ENCODE peak calls at places on chromosomes 3 and 15, in nine cellular contexts. J, A, Q, K, V, I, N, L and W are unnamed samples.

GRCh38 chr3:108296239-108296638 is at the start of gene HHLA2:
- DNase-seq in L (no peak), Q (no peak), I (no peak), A (peak), V (no peak), K (peak), N (peak), J (no peak), W (no peak)

GRCh38 chr3:188948658-188949400 is 222.9 kb upstream of the TPRG1 start:
- DNase-seq in A (peak), K (peak), V (peak), L (peak), J (no peak), Q (no peak), I (no peak), N (peak), W (peak)

GRCh38 chr15:32649336-32649735 is 7.8 kb downstream of the SCG5 start:
- DNase-seq in K (peak), A (no peak), I (no peak), N (peak), J (no peak), L (peak), V (no peak), Q (peak), W (peak)

GRCh38 chr3:4504340-4505261 is 11.5 kb downstream of the ITPR1 start:
- DNase-seq in V (no peak), I (no peak), L (peak), K (no peak), A (peak), N (peak), J (peak), Q (no peak), W (no peak)

GRCh38 chr3:95715137-95715536 is 1099.3 kb upstream of the EPHA6 start:
- DNase-seq in N (no peak), L (no peak), J (no peak), A (no peak), Q (no peak), V (no peak), K (no peak), I (no peak), W (no peak)

GRCh38 chr3:140532793-140533330 is 145.0 kb upstream of the TRIM42 start:
- DNase-seq in J (no peak), K (no peak), N (no peak), A (no peak), I (no peak), Q (no peak), L (no peak), V (no peak), W (no peak)

GRCh38 chr3:156688849-156689452 is 14.6 kb downstream of the TIPARP start:
- DNase-seq in L (no peak), K (no peak), A (no peak), J (no peak), V (no peak), N (no peak), Q (no peak), I (no peak), W (no peak)

GRCh38 chr3:13141991-13142412 is 68.8 kb upstream of the IQSEC1 start:
- DNase-seq in A (peak), K (peak), L (peak), N (peak), I (peak), V (peak), J (no peak), Q (peak), W (peak)

GRCh38 chr3:27500051-27500450 is 15.9 kb upstream of the SLC4A7 start:
- DNase-seq in A (no peak), I (no peak), V (no peak), N (peak), Q (no peak), J (no peak), L (peak), K (no peak), W (no peak)

GRCh38 chr3:98056035-98056434 is 20.9 kb upstream of the GABRR3 start:
- DNase-seq in A (no peak), Q (no peak), K (no peak), L (no peak), N (no peak), I (no peak), V (no peak), J (no peak), W (no peak)

GRCh38 chr3:16179771-16180736 is 5.6 kb downstream of the GALNT15 start:
- DNase-seq in V (no peak), I (no peak), K (peak), A (no peak), L (peak), N (peak), Q (no peak), J (no peak), W (no peak)

GRCh38 chr3:156488771-156489170 is 66.1 kb downstream of the SSR3 start:
- DNase-seq in V (no peak), N (no peak), A (no peak), Q (peak), K (peak), J (no peak), I (no peak), L (no peak), W (no peak)

GRCh38 chr3:10023587-10024310 is 2.5 kb upstream of the FANCD2 start:
- DNase-seq in A (peak), V (peak), J (no peak), N (peak), Q (peak), K (peak), I (no peak), L (peak), W (no peak)

GRCh38 chr3:38247366-38248035 is 18.1 kb upstream of the SLC22A13 start:
- DNase-seq in V (peak), K (peak), J (no peak), Q (no peak), L (peak), I (no peak), N (peak), A (peak), W (no peak)

GRCh38 chr3:174168026-174168425 is 691.1 kb upstream of the NAALADL2 start:
- DNase-seq in I (no peak), V (no peak), A (no peak), L (no peak), J (no peak), K (no peak), N (no peak), Q (no peak), W (no peak)

GRCh38 chr3:128447561-128448013 is 19.1 kb downstream of the DNAJB8 start:
- DNase-seq in V (no peak), L (no peak), N (no peak), I (no peak), K (no peak), A (peak), J (no peak), Q (no peak), W (no peak)

GRCh38 chr15:43828061-43828657 is 1.4 kb downstream of the WDR76 start:
- DNase-seq in A (no peak), V (no peak), N (peak), Q (peak), J (peak), K (peak), L (peak), I (no peak), W (no peak)
- H3K9ac ChIP-seq in A (peak), V (no peak), N (peak), Q (peak), J (peak), K (peak), L (no peak), I (peak), W (no peak)

GRCh38 chr15:91988071-91988470 is 134.6 kb downstream of the SLCO3A1 start:
- DNase-seq in I (no peak), L (no peak), V (no peak), N (no peak), J (no peak), K (no peak), A (no peak), Q (no peak), W (no peak)
- TF ChIP-seq CTCF in I (no peak), L (no peak), V (no peak), N (no peak), J (no peak), K (no peak), A (no peak), Q (no peak), W (no peak)

GRCh38 chr15:73753250-73754130 is at the start of gene INSYN1:
- DNase-seq in A (no peak), I (peak), Q (no peak), K (no peak), V (no peak), J (peak), L (peak), N (no peak), W (peak)

GRCh38 chr15:73751481-73751880 is 1.7 kb downstream of the INSYN1 start:
- DNase-seq in Q (no peak), I (no peak), L (no peak), J (no peak), A (no peak), N (no peak), V (no peak), K (no peak), W (no peak)

GRCh38 chr15:73752817-73753214 is 335 bp downstream of the INSYN1 start:
- DNase-seq in J (peak), K (no peak), L (no peak), N (no peak), A (no peak), I (no peak), V (no peak), Q (no peak), W (peak)

GRCh38 chr15:73750951-73751350 is 2.2 kb downstream of the INSYN1 start:
- DNase-seq in I (no peak), Q (no peak), A (no peak), N (no peak), V (no peak), L (no peak), J (no peak), K (no peak), W (no peak)

GRCh38 chr15:73751896-73752816 is 995 bp downstream of the INSYN1 start:
- DNase-seq in Q (no peak), J (peak), A (no peak), I (no peak), N (no peak), K (no peak), L (no peak), V (no peak), W (peak)
- H3K9ac ChIP-seq in Q (no peak), J (peak), A (no peak), I (no peak), N (no peak), K (no peak), L (no peak), V (no peak), W (no peak)

DNA sequence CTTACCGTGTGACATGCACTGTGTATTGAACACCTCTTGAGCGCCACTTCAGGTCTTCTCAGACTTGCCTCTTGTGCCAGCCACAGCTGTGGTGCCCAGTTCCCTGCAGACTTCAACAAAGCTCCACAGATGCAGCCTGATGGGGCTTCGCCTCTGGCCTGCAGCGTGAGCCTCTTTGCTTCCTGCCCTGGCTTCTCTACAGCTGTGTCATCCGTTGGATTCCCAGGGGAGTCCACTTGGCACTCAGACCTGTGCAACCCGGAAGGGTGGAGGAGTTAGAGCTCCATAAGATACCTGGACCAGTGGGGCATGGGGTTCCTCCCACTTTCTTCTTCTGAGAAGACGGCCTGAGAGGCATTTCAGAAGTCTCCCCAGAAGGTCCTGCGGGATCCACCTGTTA is 57.7 kb upstream of the BNIP2 start:
- DNase-seq in V (no peak), I (no peak), Q (no peak), K (no peak), J (no peak), N (no peak), L (no peak), A (no peak), W (no peak)
- TF ChIP-seq CTCF in V (no peak), I (no peak), Q (no peak), K (no peak), J (no peak), N (no peak), L (no peak), A (no peak), W (no peak)

GRCh38 chr3:44301746-44302145 is 36.8 kb upstream of the TCAIM start:
- DNase-seq in J (no peak), I (no peak), L (no peak), Q (no peak), V (no peak), A (no peak), K (no peak), N (peak), W (no peak)
- H3K9ac ChIP-seq in J (no peak), I (no peak), L (no peak), Q (no peak), V (no peak), A (no peak), K (no peak), N (no peak), W (no peak)

DNA sequence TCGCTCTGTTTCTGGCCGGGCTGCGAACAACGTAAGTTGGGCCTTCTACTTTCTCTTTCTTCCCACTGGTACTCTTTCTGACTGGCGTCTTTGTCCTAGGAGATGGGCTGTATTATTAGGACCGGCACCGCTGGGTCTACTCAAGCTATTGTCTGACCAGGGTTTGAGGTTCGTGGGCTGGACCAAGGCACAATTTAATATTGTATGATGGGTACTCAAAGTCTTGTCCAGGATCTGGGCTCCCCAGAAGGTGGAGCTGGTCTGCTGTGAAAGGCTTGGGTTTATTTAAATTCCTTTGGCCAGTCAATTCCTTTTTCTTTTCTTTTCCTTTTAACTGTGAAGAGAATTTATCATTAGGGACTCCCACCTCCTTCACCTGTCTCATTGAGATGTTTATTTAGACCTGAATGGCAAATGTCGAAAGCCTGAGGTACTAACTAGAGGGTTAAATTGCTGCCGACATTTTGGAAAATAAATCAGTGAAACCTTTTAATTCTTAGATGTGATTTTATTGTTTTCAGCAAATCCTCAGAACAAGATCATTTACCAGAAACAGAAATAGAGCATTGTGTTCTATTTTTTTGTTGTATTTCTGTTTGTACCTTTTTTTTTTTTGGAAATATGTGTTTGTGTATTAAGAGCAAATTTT is 410 bp downstream of the LRRC49 start:
- DNase-seq in K (peak), L (peak), A (peak), I (no peak), V (no peak), J (peak), Q (no peak), N (peak), W (no peak)
- TF ChIP-seq CTCF in K (peak), L (peak), A (peak), I (peak), V (peak), J (peak), Q (peak), N (peak), W (peak)

GRCh38 chr3:118597184-118597583 is 437.5 kb downstream of the IGSF11 start:
- DNase-seq in A (no peak), Q (peak), L (no peak), J (no peak), N (no peak), K (no peak), I (no peak), V (no peak), W (no peak)
- H3K9ac ChIP-seq in A (no peak), Q (no peak), L (no peak), J (no peak), N (no peak), K (no peak), I (no peak), V (no peak), W (no peak)

DNA sequence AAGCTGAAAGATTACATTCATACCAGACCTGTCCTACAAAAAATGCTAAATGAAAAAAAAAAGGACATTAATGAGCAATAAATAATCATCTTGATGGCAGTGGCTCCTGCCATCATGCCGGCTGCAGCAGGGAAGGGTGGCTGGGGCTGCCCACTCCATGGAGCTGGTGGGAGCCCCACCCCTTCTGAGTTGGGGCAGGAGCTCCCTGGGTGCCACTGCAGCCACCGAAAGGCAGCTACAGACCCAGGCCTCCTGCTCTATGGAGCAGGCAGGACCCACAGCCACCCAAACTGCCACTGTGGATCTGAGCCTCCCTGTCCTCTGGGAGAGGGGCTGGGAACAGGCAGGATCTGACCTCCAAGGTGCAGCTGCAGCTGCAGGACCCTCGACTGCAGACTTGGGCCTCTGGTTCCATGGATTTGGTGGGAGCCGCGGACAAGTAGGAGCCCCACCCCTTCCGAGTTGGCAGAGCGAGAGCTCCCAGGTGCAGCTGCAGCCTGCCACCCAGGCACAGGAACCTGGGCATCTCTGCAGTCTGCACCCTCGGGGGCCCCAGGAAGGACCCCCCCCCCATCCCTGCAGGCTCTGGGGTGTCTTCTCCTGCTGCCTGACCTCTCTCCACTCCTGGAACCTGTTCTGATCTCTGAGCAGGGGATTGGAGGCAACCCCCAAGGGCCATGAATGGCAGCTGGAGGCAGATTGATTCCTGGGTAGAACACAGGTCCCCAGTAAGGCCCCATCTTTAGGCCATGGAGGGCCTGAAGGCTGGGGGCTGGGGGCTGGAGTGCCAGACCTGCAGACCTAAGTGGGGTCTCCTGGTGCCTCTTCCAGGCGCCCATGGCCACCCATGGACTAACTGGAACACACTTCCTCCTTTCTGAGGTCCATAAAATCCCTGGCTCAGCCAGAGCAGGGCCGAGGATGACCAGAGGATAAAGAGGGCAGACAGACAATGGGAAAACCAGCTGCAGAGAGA is 70.4 kb upstream of the TTC14 start:
- DNase-seq in K (no peak), A (no peak), V (no peak), Q (no peak), N (no peak), J (no peak), I (no peak), L (no peak), W (no peak)
- TF ChIP-seq CTCF in K (no peak), A (no peak), V (no peak), Q (no peak), N (no peak), J (no peak), I (no peak), L (no peak), W (no peak)

DNA sequence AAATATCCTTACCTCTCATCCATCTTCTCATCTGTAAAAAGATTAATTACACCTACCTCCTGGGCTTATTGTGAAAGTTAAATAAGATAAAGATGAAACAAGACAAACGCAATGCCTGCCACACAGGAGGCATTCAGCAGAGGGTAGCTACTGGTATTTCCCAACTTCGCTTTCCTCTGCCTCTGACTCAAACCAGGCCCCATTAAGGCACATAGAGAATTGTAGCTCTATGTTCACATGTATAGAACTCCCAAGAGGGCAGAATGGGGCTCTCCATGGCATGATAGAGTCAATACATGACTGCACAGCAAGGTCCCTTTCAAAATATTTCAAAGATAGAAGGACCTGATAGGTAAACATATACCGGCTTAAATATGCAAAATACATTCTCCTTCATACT is 1.4 kb downstream of the LYSMD2 start:
- DNase-seq in N (no peak), V (no peak), A (no peak), I (no peak), K (no peak), J (peak), L (no peak), Q (no peak), W (no peak)
- H3K9ac ChIP-seq in N (no peak), V (no peak), A (no peak), I (no peak), K (no peak), J (no peak), L (no peak), Q (no peak), W (no peak)

GRCh38 chr3:41867533-41867932 is 94.4 kb downstream of the ULK4 start:
- DNase-seq in L (no peak), N (no peak), V (no peak), J (no peak), I (no peak), K (no peak), Q (no peak), A (no peak), W (no peak)

GRCh38 chr3:41866298-41866697 is 95.6 kb downstream of the ULK4 start:
- DNase-seq in J (no peak), V (no peak), N (no peak), A (no peak), L (no peak), I (no peak), Q (no peak), K (no peak), W (no peak)

GRCh38 chr3:41863024-41863423 is 98.9 kb downstream of the ULK4 start:
- DNase-seq in J (no peak), A (peak), Q (peak), K (no peak), I (peak), L (no peak), V (no peak), N (peak), W (peak)
- TF ChIP-seq CTCF in J (no peak), A (peak), Q (peak), K (no peak), I (peak), L (no peak), V (peak), N (peak), W (peak)